ENCODE peak calls at places on chromosome 3, in ten cellular contexts. G is K562, U is germinal center, N is epithelial cell of prostate, D is NCI-H1436, W is NCI-H1105, Y is GM20000, O is Daoy, K is Right ventricle myocardium superior, X is foreskin fibroblast. C is an unnamed sample.

GRCh38 chr3:180036678-180037455 is at the start of gene PEX5L:
- DNase-seq in G (no peak), U (peak), N (peak), D (peak), W (peak), Y (peak), O (peak), K (peak), X (no peak), C (peak)

GRCh38 chr3:38524141-38524739 is 28.1 kb downstream of the EXOG start:
- DNase-seq in G (no peak), U (no peak), N (no peak), D (no peak), W (no peak), Y (no peak), O (no peak), K (no peak), X (no peak), C (no peak)

GRCh38 chr3:117526485-117527079 is 817.0 kb downstream of the TUSC7 start:
- DNase-seq in G (peak), U (peak), N (no peak), D (peak), W (peak), Y (peak), O (no peak), K (no peak), X (peak), C (peak)

GRCh38 chr3:110016235-110016634 is 678.9 kb upstream of the DPPA4 start:
- DNase-seq in G (no peak), U (no peak), N (no peak), D (no peak), W (no peak), Y (no peak), O (no peak), K (no peak), X (no peak), C (no peak)

GRCh38 chr3:58471025-58471887 is 20.6 kb upstream of the KCTD6 start:
- DNase-seq in G (peak), U (no peak), N (peak), D (peak), W (peak), Y (peak), O (peak), K (no peak), X (peak), C (peak)

GRCh38 chr3:38022301-38022700 is 7.1 kb downstream of the PLCD1 start:
- DNase-seq in G (no peak), U (no peak), N (no peak), D (no peak), W (no peak), Y (no peak), O (no peak), K (no peak), X (no peak), C (no peak)

GRCh38 chr3:124453221-124453620 is 277.0 kb upstream of the UMPS start:
- DNase-seq in G (no peak), U (no peak), N (no peak), D (no peak), W (no peak), Y (no peak), O (no peak), K (no peak), X (no peak), C (no peak)

GRCh38 chr3:192861972-192862371 is 55.7 kb downstream of the MB21D2 start:
- DNase-seq in G (no peak), U (no peak), N (no peak), D (no peak), W (no peak), Y (no peak), O (no peak), K (no peak), X (no peak), C (no peak)

GRCh38 chr3:100141576-100141975 is 27.3 kb upstream of the FILIP1L start:
- DNase-seq in G (no peak), U (no peak), N (no peak), D (no peak), W (no peak), Y (no peak), O (no peak), K (no peak), X (no peak), C (no peak)

GRCh38 chr3:195889843-195890407 is 18.4 kb downstream of the TNK2 start:
- DNase-seq in G (no peak), U (no peak), N (no peak), D (no peak), W (no peak), Y (no peak), O (no peak), K (no peak), X (no peak), C (no peak)

GRCh38 chr3:133330043-133330442 is 69.8 kb upstream of the BFSP2 start:
- DNase-seq in G (no peak), U (no peak), N (no peak), D (no peak), W (peak), Y (no peak), O (no peak), K (no peak), X (no peak), C (no peak)

GRCh38 chr3:194256040-194256945 is 94.8 kb downstream of the CPN2 start:
- DNase-seq in G (peak), U (no peak), N (no peak), D (no peak), W (no peak), Y (no peak), O (no peak), K (no peak), X (no peak), C (no peak)

GRCh38 chr3:119635719-119636118 is 24.7 kb downstream of the POPDC2 start:
- DNase-seq in G (no peak), U (no peak), N (no peak), D (no peak), W (no peak), Y (no peak), O (no peak), K (no peak), X (no peak), C (no peak)

GRCh38 chr3:142267269-142267668 is 41.9 kb upstream of the GK5 start:
- DNase-seq in G (no peak), U (no peak), N (no peak), D (no peak), W (no peak), Y (no peak), O (no peak), K (no peak), X (no peak), C (no peak)

GRCh38 chr3:142808103-142808917 is 80.6 kb downstream of the PCOLCE2 start:
- DNase-seq in G (no peak), U (no peak), N (peak), D (no peak), W (no peak), Y (no peak), O (peak), K (no peak), X (peak), C (no peak)

GRCh38 chr3:105523496-105523895 is 156.8 kb downstream of the ALCAM start:
- DNase-seq in G (no peak), U (no peak), N (no peak), D (no peak), W (no peak), Y (no peak), O (no peak), K (no peak), X (peak), C (no peak)

GRCh38 chr3:184583345-184584000 is 21.9 kb downstream of the EPHB3 start:
- DNase-seq in G (no peak), U (no peak), N (no peak), D (no peak), W (peak), Y (no peak), O (no peak), K (peak), X (no peak), C (no peak)

GRCh38 chr3:98897701-98898100 is 3.8 kb downstream of the DCBLD2 start:
- DNase-seq in G (no peak), U (no peak), N (no peak), D (no peak), W (no peak), Y (no peak), O (no peak), K (no peak), X (no peak), C (no peak)

GRCh38 chr3:61250784-61251173 is 473 bp downstream of the FHIT start:
- DNase-seq in G (peak), U (peak), N (no peak), D (peak), W (no peak), Y (peak), O (peak), K (peak), X (no peak), C (peak)

GRCh38 chr3:13024274-13024863 is 48.9 kb downstream of the IQSEC1 start:
- DNase-seq in G (no peak), U (no peak), N (no peak), D (no peak), W (no peak), Y (no peak), O (no peak), K (no peak), X (no peak), C (no peak)

GRCh38 chr3:96813820-96814580 is 394 bp upstream of the EPHA6 start:
- DNase-seq in G (no peak), U (peak), N (no peak), D (no peak), W (peak), Y (peak), O (peak), K (peak), X (peak), C (peak)

GRCh38 chr3:55474213-55474632 is 12.9 kb downstream of the WNT5A start:
- DNase-seq in G (no peak), U (no peak), N (no peak), D (no peak), W (no peak), Y (no peak), O (no peak), K (no peak), X (no peak), C (no peak)

GRCh38 chr3:46971742-46972141 is 4.8 kb downstream of the CCDC12 start:
- DNase-seq in G (peak), U (no peak), N (no peak), D (no peak), W (no peak), Y (peak), O (no peak), K (no peak), X (no peak), C (no peak)

GRCh38 chr3:106239195-106239697 is 370.4 kb upstream of the CBLB start:
- DNase-seq in G (no peak), U (no peak), N (no peak), D (no peak), W (no peak), Y (no peak), O (no peak), K (no peak), X (no peak), C (no peak)

GRCh38 chr3:125045194-125045593 is 10.6 kb downstream of the HEG1 start:
- DNase-seq in G (no peak), U (no peak), N (no peak), D (no peak), W (no peak), Y (no peak), O (no peak), K (no peak), X (no peak), C (no peak)

GRCh38 chr3:117531078-117531477 is 821.5 kb downstream of the TUSC7 start:
- DNase-seq in G (no peak), U (no peak), N (no peak), D (no peak), W (peak), Y (no peak), O (peak), K (no peak), X (no peak), C (no peak)

GRCh38 chr3:60240558-60240957 is 1010.7 kb downstream of the FHIT start:
- DNase-seq in G (no peak), U (no peak), N (no peak), D (peak), W (no peak), Y (no peak), O (no peak), K (no peak), X (no peak), C (no peak)

GRCh38 chr3:122183521-122183892 is at the start of gene CASR:
- DNase-seq in G (no peak), U (peak), N (peak), D (no peak), W (no peak), Y (no peak), O (peak), K (no peak), X (no peak), C (no peak)